ENCODE peak calls at places on chromosomes 6 and 20, in four cellular contexts. N is lung, T is upper lobe of left lung, G is transverse colon. D is an unnamed sample.

GRCh38 chr6:89360415-89360999 is 8.0 kb upstream of the UBE2J1 start:
- DNase-seq in T (no peak), N (no peak), G (no peak), D (no peak)

GRCh38 chr20:46587986-46588385 is 37.5 kb upstream of the OCSTAMP start:
- DNase-seq in N (no peak), G (no peak), T (peak; percentile 24), D (no peak)

GRCh38 chr6:22621701-22622100 is 52.3 kb downstream of the HDGFL1 start:
- DNase-seq in T (no peak), N (no peak), G (no peak), D (no peak)

GRCh38 chr20:33674294-33675126 is at the start of gene NECAB3:
- DNase-seq in G (peak; percentile 90), N (peak; percentile 75), T (peak; percentile 98), D (peak; percentile 87)

GRCh38 chr6:95578106-95578410 is 723 bp downstream of the MANEA start:
- DNase-seq in N (no peak), G (no peak), T (no peak), D (no peak)

GRCh38 chr20:35619196-35620095 is 3.8 kb downstream of the SPAG4 start:
- DNase-seq in N (peak; percentile 84), T (peak; percentile 91), G (peak; percentile 86), D (peak; percentile 82)

GRCh38 chr6:160005211-160005610 is 36.3 kb downstream of the IGF2R start:
- DNase-seq in N (no peak), G (no peak), T (peak; percentile 77), D (no peak)

GRCh38 chr6:147708170-147708569 is 199.7 kb downstream of the SAMD5 start:
- DNase-seq in T (no peak), G (no peak), N (no peak), D (no peak)

GRCh38 chr6:17429381-17430061 is 36.1 kb downstream of the CAP2 start:
- DNase-seq in T (no peak), N (no peak), G (no peak), D (peak; percentile 65)

GRCh38 chr20:33014336-33015113 is 7.0 kb downstream of the BPIFB2 start:
- DNase-seq in G (no peak), T (no peak), N (no peak), D (no peak)

GRCh38 chr20:61975411-61975810 is 90.3 kb downstream of the TAF4 start:
- DNase-seq in N (no peak), T (no peak), G (no peak), D (no peak)

GRCh38 chr20:10064611-10065010 is 29.8 kb downstream of the ANKEF1 start:
- DNase-seq in T (no peak), N (no peak), G (no peak), D (no peak)

GRCh38 chr6:8236956-8237355 is 134.6 kb upstream of the EEF1E1 start:
- DNase-seq in T (no peak), G (no peak), N (no peak), D (no peak)

GRCh38 chr6:110055387-110055735 is 77.2 kb downstream of the GPR6 start:
- DNase-seq in G (no peak), N (no peak), T (no peak), D (no peak)

GRCh38 chr6:53582963-53583362 is 38.1 kb upstream of the GCLC start:
- DNase-seq in N (no peak), G (no peak), T (no peak), D (no peak)

GRCh38 chr20:31608256-31608980 is 3.3 kb downstream of the ID1 start:
- DNase-seq in T (peak; percentile 95), G (peak; percentile 92), N (peak; percentile 88), D (peak; percentile 71)

GRCh38 chr20:62734881-62735280 is 26.2 kb downstream of the NTSR1 start:
- DNase-seq in N (no peak), T (no peak), G (peak; percentile 6), D (peak; percentile 15)

GRCh38 chr6:168078943-168079405 is at the start of gene FRMD1:
- DNase-seq in G (peak; percentile 88), N (no peak), T (peak; percentile 53), D (no peak)

GRCh38 chr20:3797592-3798404 is 1.7 kb downstream of the CDC25B start:
- DNase-seq in T (peak; percentile 38), N (no peak), G (peak; percentile 65), D (no peak)

GRCh38 chr6:66814156-66814555 is 1107.1 kb upstream of the EYS start:
- DNase-seq in T (no peak), N (no peak), G (no peak), D (no peak)

GRCh38 chr6:45310118-45310788 is 17.9 kb upstream of the RUNX2 start:
- DNase-seq in G (no peak), T (no peak), N (no peak), D (no peak)

GRCh38 chr6:104684911-104685415 is 174.8 kb downstream of the HACE1 start:
- DNase-seq in N (no peak), G (no peak), T (no peak), D (no peak)

GRCh38 chr20:37968726-37969401 is 64.4 kb downstream of the TTI1 start:
- DNase-seq in N (no peak), T (no peak), G (no peak), D (no peak)

GRCh38 chr20:63833776-63834544 is 2.9 kb upstream of the ZBTB46 start:
- DNase-seq in T (no peak), N (no peak), G (no peak), D (no peak)

GRCh38 chr6:116476021-116476678 is 15.0 kb downstream of the CALHM6 start:
- DNase-seq in G (peak; percentile 20), N (no peak), T (no peak), D (no peak)

GRCh38 chr20:17605131-17605660 is 35.3 kb downstream of the DSTN start:
- DNase-seq in N (no peak), G (no peak), T (no peak), D (peak; percentile 73)

GRCh38 chr20:17598013-17598550 is 28.2 kb downstream of the DSTN start:
- DNase-seq in N (no peak), T (no peak), G (no peak), D (no peak)

GRCh38 chr20:17606001-17606400 is 36.1 kb downstream of the DSTN start:
- DNase-seq in N (no peak), G (no peak), T (no peak), D (no peak)

GRCh38 chr20:17601957-17602356 is 32.1 kb downstream of the DSTN start:
- DNase-seq in G (no peak), N (no peak), T (no peak), D (no peak)

GRCh38 chr20:17602493-17602892 is 32.6 kb downstream of the DSTN start:
- DNase-seq in T (no peak), N (no peak), G (no peak), D (no peak)
- H3K27ac ChIP-seq in T (no peak overlapping the region), N (no peak overlapping the region), G (peak overlapping the region; percentile 75), D (no peak overlapping the region)

GRCh38 chr6:153787341-153787606 is 251.8 kb upstream of the OPRM1 start:
- DNase-seq in N (no peak), G (peak; percentile 69), T (no peak), D (no peak)

GRCh38 chr6:153790881-153791473 is 248.1 kb upstream of the OPRM1 start:
- DNase-seq in G (no peak), N (no peak), T (no peak), D (no peak)

GRCh38 chr6:153790048-153790447 is 249.0 kb upstream of the OPRM1 start:
- DNase-seq in N (no peak), T (no peak), G (no peak), D (no peak)
- TF ChIP-seq CTCF in N (no peak), T (no peak), G (peak; percentile 7), D (no peak)

GRCh38 chr20:50518270-50518721 is 8.1 kb downstream of the PTPN1 start:
- DNase-seq in T (no peak), N (no peak), G (no peak), D (no peak)
- H3K27ac ChIP-seq in T (peak overlapping the region; percentile 69), N (no peak overlapping the region), G (peak overlapping the region; percentile 78), D (no peak overlapping the region)

GRCh38 chr20:57902478-57902877 is 192.7 kb upstream of the PMEPA1 start:
- DNase-seq in T (no peak), G (no peak), N (no peak), D (no peak)
- TF ChIP-seq CTCF in T (no peak), G (no peak), N (no peak), D (no peak)

GRCh38 chr6:9999806-10000205 is 415.1 kb downstream of the TFAP2A start:
- DNase-seq in N (no peak), T (no peak), G (no peak), D (no peak)
- H3K27ac ChIP-seq in N (no peak overlapping the region), T (no peak overlapping the region), G (no peak overlapping the region), D (no peak overlapping the region)

GRCh38 chr6:119181046-119181445 is 102.6 kb upstream of the FAM184A start:
- DNase-seq in T (no peak), N (no peak), G (no peak), D (no peak)

GRCh38 chr6:119183457-119183856 is 105.0 kb upstream of the FAM184A start:
- DNase-seq in G (no peak), N (no peak), T (no peak), D (no peak)

GRCh38 chr6:119182875-119183274 is 104.4 kb upstream of the FAM184A start:
- DNase-seq in T (no peak), G (no peak), N (no peak), D (no peak)

GRCh38 chr6:119184008-119184665 is 105.7 kb upstream of the FAM184A start:
- DNase-seq in G (no peak), N (no peak), T (no peak), D (no peak)

GRCh38 chr6:119182404-119182803 is 103.9 kb upstream of the FAM184A start:
- DNase-seq in G (no peak), T (no peak), N (no peak), D (no peak)
- TF ChIP-seq CTCF in G (no peak), T (no peak), N (no peak), D (no peak)